ENCODE peak calls at places on chromosomes 16 and 17, in five cellular contexts. K, E, Q, F and C are unnamed samples.

GRCh38 chr16:81478876-81479496 is 34.4 kb downstream of the CMIP start:
- DNase-seq in Q (peak; percentile 41), K (no peak), F (no peak), E (no peak), C (no peak)

GRCh38 chr16:9316615-9317014 is 225.2 kb downstream of the HAPSTR1 start:
- DNase-seq in Q (no peak), F (no peak), K (no peak), E (no peak), C (no peak)

GRCh38 chr16:17768257-17768656 is 297.5 kb upstream of the XYLT1 start:
- DNase-seq in Q (no peak), K (no peak), F (no peak), E (no peak), C (peak; percentile 63)

GRCh38 chr17:888998-889401 is 90.6 kb downstream of the NXN start:
- DNase-seq in F (peak; percentile 53), E (peak; percentile 88), K (no peak), Q (no peak), C (no peak)

GRCh38 chr16:88570691-88571092 is 489 bp downstream of the ZC3H18 start:
- DNase-seq in F (peak; percentile 42), E (no peak), Q (no peak), K (no peak), C (peak; percentile 34)

GRCh38 chr16:78786635-78787034 is 687.2 kb downstream of the WWOX start:
- DNase-seq in F (no peak), Q (no peak), E (no peak), K (no peak), C (no peak)

GRCh38 chr17:80912451-80912850 is 79.2 kb upstream of the CHMP6 start:
- DNase-seq in Q (no peak), E (no peak), K (no peak), F (no peak), C (no peak)

GRCh38 chr17:74742978-74743545 is 5.4 kb upstream of the NHERF1 start:
- DNase-seq in Q (no peak), K (no peak), F (no peak), E (no peak), C (no peak)

GRCh38 chr17:56751145-56751743 is 82.5 kb downstream of the C17orf67 start:
- DNase-seq in K (no peak), E (peak; percentile 34), Q (no peak), F (no peak), C (peak; percentile 66)

GRCh38 chr17:5530265-5530782 is 44.0 kb downstream of the MIS12 start:
- DNase-seq in F (no peak), K (no peak), Q (no peak), E (no peak), C (no peak)

GRCh38 chr17:65228734-65229390 is 91.7 kb downstream of the RGS9 start:
- DNase-seq in E (no peak), K (no peak), F (peak; percentile 81), Q (no peak), C (no peak)

GRCh38 chr16:81523387-81524115 is 78.9 kb downstream of the CMIP start:
- DNase-seq in Q (peak; percentile 69), E (no peak), F (no peak), K (no peak), C (peak; percentile 22)

GRCh38 chr16:82580293-82580900 is 46.4 kb upstream of the CDH13 start:
- DNase-seq in K (no peak), E (peak; percentile 26), F (no peak), Q (no peak), C (no peak)

GRCh38 chr16:66366433-66367299 is at the start of gene CDH5:
- DNase-seq in K (no peak), E (no peak), F (no peak), Q (peak; percentile 82), C (peak; percentile 83)

GRCh38 chr17:29667969-29668368 is 45.3 kb upstream of the CORO6 start:
- DNase-seq in K (no peak), Q (no peak), E (no peak), F (no peak), C (no peak)

GRCh38 chr17:61144876-61145564 is 254.6 kb upstream of the TBX2 start:
- DNase-seq in E (no peak), F (no peak), K (no peak), Q (no peak), C (no peak)

GRCh38 chr17:27226611-27227234 is 67.2 kb upstream of the WSB1 start:
- DNase-seq in F (no peak), K (no peak), Q (no peak), E (no peak), C (peak; percentile 76)

GRCh38 chr17:42389135-42389417 is 834 bp upstream of the STAT3 start:
- DNase-seq in F (no peak), Q (no peak), K (no peak), E (no peak), C (no peak)

GRCh38 chr16:3098459-3099394 is at the start of gene ZSCAN10:
- DNase-seq in K (no peak), F (no peak), Q (no peak), E (no peak), C (no peak)

GRCh38 chr16:19588661-19589060 is 33.2 kb downstream of the VPS35L start:
- DNase-seq in Q (no peak), E (no peak), F (no peak), K (no peak), C (peak; percentile 37)

GRCh38 chr16:48232459-48233040 is 11.6 kb upstream of the LONP2 start:
- DNase-seq in F (peak; percentile 17), E (no peak), Q (no peak), K (no peak), C (no peak)

GRCh38 chr17:34858941-34859562 is 102.2 kb downstream of the CCT6B start:
- DNase-seq in Q (no peak), E (peak; percentile 90), F (peak; percentile 24), K (no peak), C (peak; percentile 18)

GRCh38 chr16:785563-786535 is 2.3 kb downstream of the RPUSD1 start:
- DNase-seq in K (peak; percentile 88), E (peak; percentile 91), Q (peak; percentile 41), F (peak; percentile 57), C (peak; percentile 58)

GRCh38 chr16:21722771-21723460 is 59.1 kb downstream of the OTOA start:
- DNase-seq in E (no peak), Q (no peak), F (no peak), K (no peak), C (no peak)

GRCh38 chr17:4887581-4887980 is 11.8 kb upstream of the C17orf107 start:
- DNase-seq in K (no peak), F (no peak), Q (no peak), E (no peak), C (no peak)

GRCh38 chr17:11986939-11987329 is 10.3 kb downstream of the ZNF18 start:
- DNase-seq in Q (no peak), K (no peak), E (no peak), F (no peak), C (peak; percentile 63)

GRCh38 chr17:35998018-35998545 is 3.3 kb downstream of the CCL15 start:
- DNase-seq in E (no peak), Q (no peak), K (no peak), F (no peak), C (no peak)

GRCh38 chr17:50920891-50921595 is 54.9 kb upstream of the TOB1 start:
- DNase-seq in K (no peak), E (peak; percentile 80), Q (no peak), F (no peak), C (no peak)

GRCh38 chr17:77834170-77835115 is 124.1 kb upstream of the TNRC6C start:
- DNase-seq in F (peak; percentile 59), Q (peak; percentile 35), K (peak; percentile 91), E (peak; percentile 81), C (peak; percentile 74)

GRCh38 chr16:21001262-21001661 is 100.7 kb downstream of the LYRM1 start:
- DNase-seq in E (peak; percentile 51), F (peak; percentile 32), K (no peak), Q (no peak), C (peak; percentile 37)

GRCh38 chr17:50922107-50922506 is 56.0 kb upstream of the TOB1 start:
- DNase-seq in Q (peak; percentile 55), K (no peak), E (no peak), F (no peak), C (no peak)

GRCh38 chr17:66689192-66689591 is 145.7 kb upstream of the CACNG5 start:
- DNase-seq in E (no peak), Q (no peak), K (no peak), F (no peak), C (no peak)

GRCh38 chr16:67150058-67150832 is 553 bp downstream of the B3GNT9 start:
- DNase-seq in F (peak; percentile 71), E (no peak), K (peak; percentile 53), Q (no peak), C (no peak)

GRCh38 chr17:40364121-40364861 is at the start of gene GJD3:
- DNase-seq in K (peak; percentile 37), F (no peak), E (no peak), Q (no peak), C (no peak)